ENCODE peak calls at places on chromosomes 13 and 19, in four cellular contexts. S is HEK293T, V is K562, U is HepG2. F is an unnamed sample.

GRCh38 chr13:86840250-86841191 is 830.6 kb upstream of the SLITRK5 start:
- DNase-seq in S (no peak), V (no peak), U (no peak), F (no peak)

GRCh38 chr19:15584095-15584494 is 30.9 kb upstream of the CYP4F8 start:
- DNase-seq in S (no peak), V (no peak), U (no peak), F (no peak)

GRCh38 chr19:13055213-13056051 is 47.2 kb downstream of the LYL1 start:
- DNase-seq in S (no peak), V (no peak), U (no peak), F (peak)

GRCh38 chr19:29547361-29547960 is 21.7 kb downstream of the VSTM2B start:
- DNase-seq in S (no peak), V (no peak), U (no peak), F (no peak)

GRCh38 chr13:101576977-101577376 is 124.5 kb downstream of the ITGBL1 start:
- DNase-seq in S (no peak), V (no peak), U (peak), F (no peak)

GRCh38 chr19:49151339-49152217 is 3.6 kb downstream of the HRC start:
- DNase-seq in S (peak), V (peak), U (no peak), F (peak)

GRCh38 chr19:472005-472858 is 11.4 kb upstream of the SHC2 start:
- DNase-seq in S (no peak), V (no peak), U (no peak), F (no peak)

GRCh38 chr13:49265822-49266221 is 18.1 kb downstream of the CDADC1 start:
- DNase-seq in S (no peak), V (no peak), U (no peak), F (no peak)

GRCh38 chr19:5580116-5580515 is 12.4 kb upstream of the TINCR start:
- DNase-seq in S (no peak), V (no peak), U (no peak), F (no peak)

DNA sequence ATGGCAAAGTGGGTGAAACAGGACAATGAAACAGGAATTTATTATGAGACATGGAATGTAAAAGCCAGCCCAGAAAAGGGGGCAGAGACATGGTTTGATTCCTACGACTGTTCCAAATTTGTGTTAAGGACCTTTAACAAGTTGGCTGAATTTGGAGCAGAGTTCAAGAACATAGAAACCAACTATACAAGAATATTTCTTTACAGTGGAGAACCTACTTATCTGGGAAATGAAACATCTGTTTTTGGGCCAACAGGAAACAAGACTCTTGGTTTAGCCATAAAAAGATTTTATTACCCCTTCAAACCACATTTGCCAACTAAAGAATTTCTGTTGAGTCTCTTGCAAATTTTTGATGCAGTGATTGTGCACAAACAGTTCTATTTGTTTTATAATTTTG is 8.6 kb downstream of the CLN5 start:
- DNase-seq in S (no peak), V (no peak), U (no peak), F (no peak)
- TF ChIP-seq ELF4 in S (no peak), V (no peak), U (no peak), F (no peak)

DNA sequence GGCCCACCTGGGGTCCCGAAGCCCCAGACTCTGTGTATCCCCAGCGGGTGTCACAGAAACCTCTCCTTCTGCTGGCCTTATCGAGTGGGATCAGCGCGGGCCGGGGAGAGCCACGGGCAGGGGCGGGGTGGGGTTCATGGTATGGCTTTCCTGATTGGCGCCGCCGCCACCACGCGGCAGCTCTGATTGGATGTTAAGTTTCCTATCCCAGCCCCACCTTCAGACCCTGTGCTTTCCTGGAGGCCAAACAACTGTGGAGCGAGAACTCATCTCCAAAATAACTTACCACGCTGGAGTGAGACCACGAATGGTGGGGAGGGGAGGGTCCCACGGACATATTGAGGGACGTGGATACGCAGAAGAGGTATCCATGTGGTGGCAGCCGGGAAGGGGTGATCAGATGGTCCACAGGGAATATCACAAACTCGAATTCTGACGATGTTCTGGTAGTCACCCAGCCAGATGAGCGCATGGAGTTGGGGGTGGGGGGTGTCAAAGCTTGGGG is 1.0 kb upstream of the ICAM5 start:
- DNase-seq in S (no peak), V (peak), U (peak), F (peak)
- TF ChIP-seq ELF4 in S (no peak), V (no peak), U (no peak), F (no peak)

DNA sequence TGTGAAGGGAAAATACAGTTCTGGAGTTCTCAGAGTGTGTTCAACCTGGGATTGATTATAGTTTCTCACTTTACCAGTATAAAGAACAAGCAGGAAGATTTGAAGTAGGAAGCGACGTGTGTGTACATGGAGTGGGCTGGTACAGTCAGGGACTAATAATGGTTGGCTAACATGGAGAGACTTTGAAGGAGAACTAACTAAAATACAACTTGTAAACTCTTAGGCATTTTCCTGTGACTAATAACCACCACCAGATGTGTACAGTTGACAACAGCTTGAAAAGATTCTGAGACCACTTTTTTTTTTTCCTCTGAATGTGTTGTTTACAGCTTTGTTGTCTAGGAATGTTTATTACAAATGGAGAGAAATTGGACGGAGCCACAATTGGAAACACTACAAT is 58.3 kb downstream of the POSTN start:
- DNase-seq in S (no peak), V (no peak), U (no peak), F (no peak)
- TF ChIP-seq ELF4 in S (no peak), V (no peak), U (no peak), F (no peak)

DNA sequence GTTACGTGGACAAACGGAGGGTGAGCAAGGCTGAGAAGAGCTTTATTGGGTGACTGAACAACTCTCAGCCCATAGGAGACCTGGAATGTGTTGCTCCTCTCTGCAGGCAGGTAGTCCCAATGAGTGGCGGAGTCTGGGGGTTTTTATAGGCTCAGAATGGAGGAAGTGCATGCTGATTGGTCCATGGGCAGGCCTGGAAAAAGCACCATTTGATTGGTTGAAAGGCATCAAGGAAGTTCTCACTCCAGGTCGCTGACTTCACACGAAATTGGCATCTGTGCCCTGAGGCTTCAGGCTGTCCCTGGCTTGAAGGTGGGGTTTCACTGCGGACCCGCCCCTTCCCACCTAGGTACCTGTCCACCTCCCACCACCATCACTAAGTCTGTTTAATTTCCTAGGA is 65.4 kb downstream of the SPATA13 start:
- DNase-seq in S (no peak), V (no peak), U (no peak), F (no peak)
- TF ChIP-seq ELF4 in S (no peak), V (no peak), U (no peak), F (no peak)

GRCh38 chr13:62846302-62846701 is 1430.7 kb upstream of the PCDH20 start:
- DNase-seq in S (no peak), V (no peak), U (no peak), F (no peak)
- TF ChIP-seq ELF4 in S (no peak), V (no peak), U (no peak), F (no peak)

GRCh38 chr13:99311137-99311536 is 3.9 kb upstream of the GPR183 start:
- DNase-seq in S (no peak), V (peak), U (no peak), F (no peak)
- TF ChIP-seq ELF4 in S (no peak), V (no peak), U (no peak), F (no peak)

GRCh38 chr19:45446944-45447343 is 20.9 kb upstream of the FOSB start:
- DNase-seq in S (no peak), V (no peak), U (no peak), F (no peak)

GRCh38 chr19:45445139-45445538 is 21.4 kb upstream of the ERCC1 start:
- DNase-seq in S (no peak), V (no peak), U (no peak), F (no peak)

GRCh38 chr19:45444318-45445041 is 20.8 kb upstream of the ERCC1 start:
- DNase-seq in S (peak), V (peak), U (peak), F (peak)

GRCh38 chr19:45448425-45448756 is 19.4 kb upstream of the FOSB start:
- DNase-seq in S (no peak), V (no peak), U (no peak), F (no peak)

GRCh38 chr19:45446295-45446694 is 21.5 kb upstream of the FOSB start:
- DNase-seq in S (no peak), V (peak), U (peak), F (no peak)
- TF ChIP-seq ELF4 in S (no peak), V (no peak), U (no peak), F (no peak)

GRCh38 chr13:28349901-28350654 is 144.8 kb downstream of the FLT1 start:
- DNase-seq in S (no peak), V (peak), U (no peak), F (no peak)

GRCh38 chr13:28349371-28349770 is 145.6 kb downstream of the FLT1 start:
- DNase-seq in S (no peak), V (no peak), U (no peak), F (no peak)

GRCh38 chr13:28346136-28346535 is 148.8 kb downstream of the FLT1 start:
- DNase-seq in S (no peak), V (no peak), U (no peak), F (no peak)

GRCh38 chr13:28344163-28344562 is 150.8 kb downstream of the FLT1 start:
- DNase-seq in S (no peak), V (no peak), U (no peak), F (no peak)

DNA sequence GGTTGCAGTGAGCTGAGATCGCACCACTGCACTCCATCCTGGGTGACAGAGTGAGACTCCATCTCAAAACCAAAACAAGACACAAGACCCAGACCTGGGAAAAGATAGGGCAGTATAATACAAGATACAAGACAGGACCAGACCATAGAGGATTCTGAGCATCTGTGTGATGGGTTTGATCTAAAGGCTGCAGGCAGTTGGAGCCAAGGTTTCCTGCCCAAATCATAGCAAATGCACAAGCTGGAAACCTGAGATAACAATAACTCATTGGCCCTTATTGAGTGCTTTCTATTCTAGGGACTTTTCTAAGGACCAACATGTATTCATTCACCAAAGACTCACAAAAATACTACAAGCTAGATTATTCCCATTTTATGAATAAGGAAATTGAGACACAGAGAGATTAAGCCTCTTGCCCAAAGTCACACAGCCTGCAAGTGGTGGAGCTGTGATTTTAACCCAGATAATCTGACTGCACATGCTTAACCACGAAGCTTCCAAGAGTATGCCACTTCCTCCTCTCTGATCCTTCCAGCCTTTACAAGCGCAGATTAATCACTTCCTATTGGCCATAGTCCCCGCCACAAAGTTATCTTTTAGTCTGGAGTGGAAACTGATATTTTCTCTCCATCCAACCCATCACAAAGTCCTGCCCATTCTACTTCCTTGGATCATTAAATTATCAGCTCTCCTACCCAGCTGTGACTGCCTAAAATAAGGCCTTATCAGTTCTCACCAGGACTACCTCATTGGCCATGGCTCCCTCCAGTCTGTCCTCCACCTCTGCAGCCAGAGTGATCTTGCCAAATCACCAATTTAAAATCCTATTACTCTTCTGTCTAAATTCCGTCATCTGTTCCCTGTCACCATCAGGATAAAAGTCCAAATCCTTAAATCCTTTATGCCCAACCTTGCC is 147.2 kb downstream of the FLT1 start:
- DNase-seq in S (no peak), V (peak), U (no peak), F (no peak)
- TF ChIP-seq ELF4 in S (no peak), V (no peak), U (no peak), F (no peak)